ENCODE peak calls at places on chromosomes 11 and 22, in four cellular contexts. N, T, K and I are unnamed samples. For H3K9me3, the result is how much of the 10 kb centered on the place peaks cover.

GRCh38 chr11:75406338-75406777 is 7.0 kb downstream of the RPS3 start:
- DNase-seq in T (no peak), K (peak), N (no peak), I (no peak)

GRCh38 chr11:20008870-20009644 is 151.2 kb downstream of the DBX1 start:
- DNase-seq in N (no peak), T (no peak), K (no peak), I (no peak)

GRCh38 chr11:83317757-83318548 is 31.8 kb upstream of the CCDC90B start:
- DNase-seq in N (no peak), T (no peak), K (no peak), I (no peak)

GRCh38 chr22:40654522-40655167 is 18.1 kb upstream of the MRTFA start:
- DNase-seq in K (peak), N (peak), T (no peak), I (no peak)

GRCh38 chr22:33969052-33969451 is 48.8 kb upstream of the LARGE1 start:
- DNase-seq in K (no peak), T (no peak), N (no peak), I (no peak)

GRCh38 chr11:120172054-120172881 is 34.4 kb upstream of the TRIM29 start:
- DNase-seq in K (peak), T (peak), N (peak), I (no peak)

GRCh38 chr11:43681543-43681942 is 1.0 kb downstream of the HSD17B12 start:
- DNase-seq in K (peak), T (no peak), N (no peak), I (no peak)

GRCh38 chr11:132186699-132187098 is 816.3 kb downstream of the NTM start:
- DNase-seq in T (no peak), K (no peak), N (no peak), I (no peak)

GRCh38 chr11:57126766-57127400 is 54.9 kb upstream of the LRRC55 start:
- DNase-seq in N (no peak), K (no peak), T (no peak), I (no peak)

GRCh38 chr11:35087648-35088047 is 51.3 kb upstream of the CD44 start:
- DNase-seq in T (peak), N (peak), K (peak), I (no peak)

GRCh38 chr22:45302047-45302446 is 7.7 kb upstream of the FAM118A start:
- DNase-seq in T (no peak), K (peak), N (no peak), I (no peak)

GRCh38 chr11:114321621-114322257 is 25.5 kb downstream of the NNMT start:
- DNase-seq in N (peak), T (no peak), K (peak), I (no peak)

GRCh38 chr11:122850076-122850631 is 11.9 kb downstream of the CRTAM start:
- DNase-seq in N (no peak), K (no peak), T (no peak), I (no peak)

GRCh38 chr11:77547863-77548551 is 41.7 kb upstream of the AQP11 start:
- DNase-seq in N (no peak), T (peak), K (peak), I (peak)

GRCh38 chr11:61923166-61924015 is 6.0 kb upstream of the RAB3IL1 start:
- DNase-seq in N (peak), T (no peak), K (peak), I (no peak)

GRCh38 chr11:83070878-83071640 is 638 bp downstream of the RAB30 start:
- DNase-seq in T (peak), K (peak), N (peak), I (no peak)

GRCh38 chr22:46770151-46770641 is 7.7 kb downstream of the TBC1D22A start:
- DNase-seq in T (no peak), K (no peak), N (no peak), I (no peak)

GRCh38 chr11:1129143-1129665 is 28.5 kb upstream of the MUC5AC start:
- DNase-seq in T (no peak), N (no peak), K (no peak), I (no peak)

GRCh38 chr11:2314525-2315394 is 12.9 kb downstream of the TSPAN32 start:
- DNase-seq in K (peak), N (peak), T (no peak), I (no peak)

GRCh38 chr22:35695202-35695601 is 22.5 kb upstream of the APOL5 start:
- DNase-seq in K (no peak), N (no peak), T (no peak), I (no peak)

GRCh38 chr11:48170176-48170839 is 46.3 kb upstream of the OR4B1 start:
- DNase-seq in T (no peak), N (peak), K (peak), I (no peak)

GRCh38 chr11:13301522-13301921 is 23.9 kb downstream of the BMAL1 start:
- DNase-seq in N (no peak), K (no peak), T (no peak), I (no peak)

GRCh38 chr22:38755911-38756532 is at the start of gene SUN2:
- DNase-seq in N (peak), T (peak), K (peak), I (peak)

GRCh38 chr11:9489366-9489765 is 28.6 kb downstream of the ZNF143 start:
- DNase-seq in K (peak), N (no peak), T (no peak), I (no peak)

GRCh38 chr11:12789574-12789973 is 115.4 kb downstream of the TEAD1 start:
- DNase-seq in N (no peak), K (no peak), T (no peak), I (no peak)

GRCh38 chr22:46070722-46071450 is 79.4 kb upstream of the PPARA start:
- DNase-seq in N (peak), T (peak), K (peak), I (peak)

GRCh38 chr11:6746086-6746618 is 25.6 kb downstream of the OR2AG2 start:
- DNase-seq in N (no peak), T (peak), K (no peak), I (peak)

GRCh38 chr11:8863838-8864237 is 47.2 kb upstream of the AKIP1 start:
- DNase-seq in K (peak), T (no peak), N (no peak), I (no peak)

GRCh38 chr11:110479070-110479444 is 49.3 kb downstream of the FDX1 start:
- DNase-seq in N (no peak), K (no peak), T (no peak), I (no peak)

GRCh38 chr11:57468276-57468675 is 7.9 kb downstream of the RTN4RL2 start:
- DNase-seq in N (no peak), T (no peak), K (no peak), I (no peak)

GRCh38 chr22:45101828-45102227 is 61.9 kb upstream of the NUP50 start:
- DNase-seq in N (peak), T (peak), K (peak), I (no peak)

GRCh38 chr11:73513707-73514106 is 84.2 kb downstream of the FAM168A start:
- DNase-seq in K (no peak), T (no peak), N (no peak), I (no peak)

GRCh38 chr11:32213223-32213622 is 122.3 kb downstream of the RCN1 start:
- DNase-seq in K (peak), T (no peak), N (no peak), I (no peak)

GRCh38 chr11:76762867-76763572 is 20.1 kb upstream of the TSKU start:
- DNase-seq in N (peak), K (no peak), T (no peak), I (no peak)

GRCh38 chr11:40166892-40167291 is 1292.6 kb downstream of the LRRC4C start:
- DNase-seq in T (no peak), K (no peak), N (no peak), I (no peak)

GRCh38 chr11:118928870-118929495 is 3.3 kb upstream of the BCL9L start:
- DNase-seq in T (no peak), N (peak), K (peak), I (no peak)

GRCh38 chr11:68751331-68751856 is at the start of gene TESMIN:
- DNase-seq in K (peak), T (peak), N (peak), I (peak)

DNA sequence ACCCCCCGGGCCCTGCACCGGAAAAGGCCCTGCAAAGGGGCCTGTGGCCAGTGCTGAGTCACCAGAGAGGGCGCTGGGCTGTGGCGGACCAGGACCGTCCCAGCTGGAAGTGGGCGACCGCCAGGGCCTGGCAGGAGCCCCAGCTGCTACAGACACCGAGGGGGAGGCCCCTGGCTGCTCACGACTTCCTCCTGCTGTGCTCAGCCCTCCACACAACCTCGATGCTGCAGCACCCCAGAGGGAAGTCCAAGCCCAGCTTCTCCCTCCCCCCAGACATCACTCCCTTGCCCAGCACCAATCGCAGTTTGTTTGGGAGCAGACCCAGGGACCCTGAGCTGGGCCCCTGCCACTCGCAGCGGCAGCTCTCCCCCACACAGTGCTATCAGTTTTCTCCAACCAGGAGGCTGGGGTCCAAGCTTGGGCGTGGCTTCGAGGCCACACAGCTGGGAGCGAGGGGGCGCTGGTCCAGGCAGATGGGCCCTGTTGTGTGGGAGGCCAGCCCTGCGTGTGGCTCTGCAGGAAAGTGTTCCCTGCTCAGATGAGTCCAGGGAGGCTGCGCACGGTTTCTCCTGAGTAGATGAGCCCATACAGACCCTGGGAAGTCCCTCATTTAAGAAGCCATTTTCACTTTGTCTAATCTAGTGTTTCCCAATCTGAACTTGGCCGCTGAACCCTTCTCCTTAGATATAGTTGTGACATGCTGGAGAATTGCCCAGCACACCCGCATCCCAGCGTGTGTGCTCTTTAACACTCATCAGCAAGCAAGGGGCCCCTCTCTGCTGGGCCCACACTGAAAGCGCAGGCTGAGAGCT is 5.6 kb upstream of the SH3BP1 start:
- DNase-seq in N (peak), T (peak), K (peak), I (no peak)
- H3K4me3 ChIP-seq in N (peak), T (peak), K (peak), I (peak)

GRCh38 chr11:127971448-127971847 is 615.9 kb downstream of the ETS1 start:
- DNase-seq in K (no peak), T (no peak), N (no peak), I (no peak)
- H3K9me3 ChIP-seq in K (under half), T (under half), N (under half), I (under half)

GRCh38 chr22:17769716-17770082 is 4.6 kb downstream of the BID start:
- DNase-seq in T (no peak), N (no peak), K (no peak), I (no peak)
- H3K4me3 ChIP-seq in T (no peak), N (no peak), K (no peak), I (no peak)

DNA sequence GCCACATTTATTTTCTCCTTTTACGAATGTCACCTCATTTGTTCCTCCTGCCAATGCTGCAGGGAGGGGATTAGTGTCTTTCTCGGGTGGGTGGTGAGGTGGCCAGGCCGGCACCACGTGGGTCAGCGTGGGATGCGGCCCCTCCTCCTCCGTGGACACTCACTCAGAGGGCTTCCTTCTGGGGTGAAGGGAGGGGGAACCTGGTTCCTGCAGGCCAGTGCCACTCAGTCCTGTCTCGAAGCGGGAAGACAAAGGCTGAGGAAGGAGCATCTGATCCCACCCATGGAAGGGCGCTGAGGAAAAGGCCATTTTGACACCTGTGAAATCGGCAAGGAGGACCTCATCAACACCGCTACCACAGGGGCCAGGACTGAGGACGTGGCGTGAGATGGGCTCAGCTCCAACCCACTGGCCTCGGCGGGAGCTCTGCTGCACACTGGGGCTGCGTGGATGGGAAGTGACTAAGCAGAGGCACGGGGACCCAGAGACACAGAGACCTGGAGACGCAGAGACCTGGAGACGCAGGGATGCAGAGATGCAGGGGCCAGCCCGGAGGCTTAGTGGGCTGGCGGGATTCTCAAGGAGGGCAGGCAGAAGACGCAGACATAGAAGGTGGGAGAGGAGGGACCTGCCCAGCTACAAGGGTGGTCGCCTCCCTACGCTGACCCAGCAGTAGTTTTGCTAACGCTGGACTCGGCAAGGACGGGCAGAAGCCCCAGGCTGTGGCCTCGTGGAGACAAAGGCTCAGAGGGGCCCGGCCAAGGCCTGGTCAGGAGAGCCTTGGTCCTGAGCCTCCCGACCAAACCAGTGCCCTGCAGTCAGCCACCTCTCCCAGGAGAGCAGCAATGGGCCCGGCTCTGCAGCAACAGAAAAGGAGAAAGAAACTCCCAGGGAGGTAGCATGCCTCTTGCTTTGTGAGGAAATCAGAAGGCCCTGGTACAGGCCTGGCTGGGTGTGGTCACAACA is 1071.2 kb downstream of the BRD1 start:
- DNase-seq in T (no peak), N (peak), K (no peak), I (no peak)
- H3K9me3 ChIP-seq in T (under half), N (under half), K (under half), I (under half)

GRCh38 chr22:20937031-20937793 is 20.0 kb downstream of the CRKL start:
- DNase-seq in T (no peak), K (no peak), N (no peak), I (no peak)
- H3K4me3 ChIP-seq in T (no peak), K (no peak), N (no peak), I (no peak)

GRCh38 chr11:134728186-134728585 is 316.1 kb upstream of the B3GAT1 start:
- DNase-seq in T (no peak), N (no peak), K (no peak), I (no peak)
- H3K9me3 ChIP-seq in T (under half), N (under half), K (under half), I (under half)

GRCh38 chr22:31620756-31621480 is 41.1 kb downstream of the PISD start:
- DNase-seq in N (no peak), K (no peak), T (no peak), I (no peak)
- H3K4me3 ChIP-seq in N (no peak), K (no peak), T (no peak), I (no peak)

GRCh38 chr11:50080256-50080655 is 47.6 kb downstream of the OR4C45 start:
- DNase-seq in N (no peak), K (no peak), T (no peak), I (no peak)

GRCh38 chr11:50078001-50078400 is 45.3 kb downstream of the OR4C45 start:
- DNase-seq in T (no peak), N (no peak), K (no peak), I (no peak)

GRCh38 chr11:50074161-50074560 is 41.5 kb downstream of the OR4C45 start:
- DNase-seq in K (no peak), N (no peak), T (no peak), I (no peak)

GRCh38 chr11:50075856-50076255 is 43.2 kb downstream of the OR4C45 start:
- DNase-seq in K (no peak), T (no peak), N (no peak), I (no peak)

GRCh38 chr11:50077526-50077925 is 44.9 kb downstream of the OR4C45 start:
- DNase-seq in N (no peak), T (no peak), K (no peak), I (no peak)
- H3K9me3 ChIP-seq in N (under half), T (under half), K (under half), I (under half)